ENCODE peak calls at places on chromosomes 1 and 21, in ten cellular contexts. A is gastrocnemius medialis, V is bronchial epithelial cell, Q is NB4, I is GM20000, W is GM13977, Y is mesothelial cell of epicardium, C is cardiac fibroblast, H is AG10803, G is nephron progenitor cell. N is an unnamed sample.

GRCh38 chr1:37486680-37487618 is 12.6 kb downstream of the ZC3H12A start:
- DNase-seq in A (peak; percentile 90), V (peak; percentile 71), Q (peak; percentile 89), I (peak; percentile 81), W (peak; percentile 76), Y (peak; percentile 88), C (peak; percentile 84), H (peak; percentile 79), G (peak; percentile 89), N (peak; percentile 59)

GRCh38 chr1:30856260-30856790 is 52.2 kb downstream of the SDC3 start:
- DNase-seq in A (no peak), V (no peak), Q (no peak), I (no peak), W (no peak), Y (no peak), C (peak; percentile 29), H (peak; percentile 30), G (peak; percentile 28), N (no peak)

GRCh38 chr21:46111857-46112730 is 14.2 kb downstream of the COL6A2 start:
- DNase-seq in A (peak; percentile 8), V (no peak), Q (no peak), I (no peak), W (no peak), Y (peak; percentile 31), C (no peak), H (no peak), G (no peak), N (no peak)

GRCh38 chr21:32004281-32004680 is 131.5 kb downstream of the HUNK start:
- DNase-seq in A (no peak), V (no peak), Q (peak; percentile 12), I (no peak), W (no peak), Y (no peak), C (no peak), H (peak; percentile 33), G (no peak), N (no peak)

GRCh38 chr1:198380275-198380674 is 160.2 kb downstream of the ATP6V1G3 start:
- DNase-seq in A (no peak), V (no peak), Q (no peak), I (no peak), W (no peak), Y (no peak), C (no peak), H (no peak), G (no peak), N (no peak)

GRCh38 chr1:91171906-91172305 is 150.1 kb upstream of the ZNF644 start:
- DNase-seq in A (no peak), V (no peak), Q (no peak), I (no peak), W (no peak), Y (no peak), C (no peak), H (no peak), G (no peak), N (no peak)

GRCh38 chr1:228814091-228814610 is 78.9 kb downstream of the RHOU start:
- DNase-seq in A (no peak), V (no peak), Q (no peak), I (no peak), W (no peak), Y (no peak), C (no peak), H (no peak), G (no peak), N (no peak)

GRCh38 chr1:160416369-160416768 is 16.0 kb downstream of the VANGL2 start:
- DNase-seq in A (no peak), V (peak; percentile 60), Q (peak; percentile 39), I (no peak), W (no peak), Y (no peak), C (peak; percentile 53), H (peak; percentile 22), G (no peak), N (peak; percentile 49)

GRCh38 chr1:95034506-95034905 is 38.2 kb downstream of the ALG14 start:
- DNase-seq in A (no peak), V (no peak), Q (no peak), I (no peak), W (no peak), Y (no peak), C (no peak), H (no peak), G (no peak), N (no peak)

GRCh38 chr1:65939636-65940035 is 146.9 kb downstream of the PDE4B start:
- DNase-seq in A (no peak), V (peak; percentile 38), Q (peak; percentile 77), I (no peak), W (no peak), Y (no peak), C (peak; percentile 29), H (peak; percentile 24), G (no peak), N (no peak)

GRCh38 chr1:1752671-1753606 is 25.3 kb downstream of the NADK start:
- DNase-seq in A (peak; percentile 75), V (no peak), Q (no peak), I (no peak), W (peak; percentile 31), Y (no peak), C (no peak), H (no peak), G (no peak), N (no peak)
- TF ChIP-seq CTCF in A (peak; percentile 60), V (no peak), Q (no peak), I (no peak), W (no peak), Y (no peak), C (no peak), H (no peak), G (no peak), N (no peak)

GRCh38 chr1:32126770-32127169 is 18.9 kb downstream of the KPNA6 start:
- DNase-seq in A (no peak), V (no peak), Q (no peak), I (no peak), W (no peak), Y (no peak), C (no peak), H (no peak), G (no peak), N (no peak)

GRCh38 chr1:32128479-32128878 is 20.6 kb downstream of the KPNA6 start:
- DNase-seq in A (no peak), V (no peak), Q (no peak), I (no peak), W (no peak), Y (no peak), C (no peak), H (no peak), G (no peak), N (no peak)

GRCh38 chr1:32125313-32125712 is 17.5 kb downstream of the KPNA6 start:
- DNase-seq in A (no peak), V (no peak), Q (no peak), I (no peak), W (no peak), Y (no peak), C (no peak), H (no peak), G (no peak), N (no peak)

GRCh38 chr1:32128971-32129370 is 21.1 kb downstream of the KPNA6 start:
- DNase-seq in A (no peak), V (no peak), Q (peak; percentile 16), I (no peak), W (no peak), Y (no peak), C (no peak), H (no peak), G (no peak), N (no peak)

GRCh38 chr1:32127780-32128179 is 19.9 kb downstream of the KPNA6 start:
- DNase-seq in A (no peak), V (no peak), Q (no peak), I (no peak), W (no peak), Y (no peak), C (no peak), H (no peak), G (no peak), N (no peak)
- TF ChIP-seq CTCF in A (no peak), V (no peak), Q (no peak), I (no peak), W (no peak), Y (peak; percentile 28), C (peak; percentile 7), H (no peak), G (no peak), N (peak; percentile 38)

GRCh38 chr21:33980276-33980916 is 64.8 kb upstream of the ATP5PO start:
- DNase-seq in A (no peak), V (peak; percentile 10), Q (peak; percentile 87), I (no peak), W (no peak), Y (no peak), C (no peak), H (no peak), G (no peak), N (no peak)
- TF ChIP-seq CTCF in A (no peak), V (no peak), Q (no peak), I (no peak), W (no peak), Y (no peak), C (no peak), H (no peak), G (no peak), N (no peak)

GRCh38 chr21:42079939-42080787 is 9.0 kb downstream of the UMODL1 start:
- DNase-seq in A (no peak), V (no peak), Q (peak; percentile 79), I (no peak), W (no peak), Y (no peak), C (peak; percentile 21), H (no peak), G (no peak), N (no peak)

GRCh38 chr21:42073140-42074099 is 2.3 kb downstream of the UMODL1 start:
- DNase-seq in A (no peak), V (peak; percentile 10), Q (peak; percentile 22), I (no peak), W (no peak), Y (no peak), C (no peak), H (no peak), G (no peak), N (no peak)

GRCh38 chr21:42079008-42079938 is 8.2 kb downstream of the UMODL1 start:
- DNase-seq in A (no peak), V (peak; percentile 67), Q (no peak), I (no peak), W (no peak), Y (no peak), C (no peak), H (no peak), G (no peak), N (no peak)

GRCh38 chr21:42071146-42071737 is at the start of gene UMODL1:
- DNase-seq in A (no peak), V (no peak), Q (no peak), I (no peak), W (no peak), Y (no peak), C (no peak), H (no peak), G (no peak), N (no peak)

DNA sequence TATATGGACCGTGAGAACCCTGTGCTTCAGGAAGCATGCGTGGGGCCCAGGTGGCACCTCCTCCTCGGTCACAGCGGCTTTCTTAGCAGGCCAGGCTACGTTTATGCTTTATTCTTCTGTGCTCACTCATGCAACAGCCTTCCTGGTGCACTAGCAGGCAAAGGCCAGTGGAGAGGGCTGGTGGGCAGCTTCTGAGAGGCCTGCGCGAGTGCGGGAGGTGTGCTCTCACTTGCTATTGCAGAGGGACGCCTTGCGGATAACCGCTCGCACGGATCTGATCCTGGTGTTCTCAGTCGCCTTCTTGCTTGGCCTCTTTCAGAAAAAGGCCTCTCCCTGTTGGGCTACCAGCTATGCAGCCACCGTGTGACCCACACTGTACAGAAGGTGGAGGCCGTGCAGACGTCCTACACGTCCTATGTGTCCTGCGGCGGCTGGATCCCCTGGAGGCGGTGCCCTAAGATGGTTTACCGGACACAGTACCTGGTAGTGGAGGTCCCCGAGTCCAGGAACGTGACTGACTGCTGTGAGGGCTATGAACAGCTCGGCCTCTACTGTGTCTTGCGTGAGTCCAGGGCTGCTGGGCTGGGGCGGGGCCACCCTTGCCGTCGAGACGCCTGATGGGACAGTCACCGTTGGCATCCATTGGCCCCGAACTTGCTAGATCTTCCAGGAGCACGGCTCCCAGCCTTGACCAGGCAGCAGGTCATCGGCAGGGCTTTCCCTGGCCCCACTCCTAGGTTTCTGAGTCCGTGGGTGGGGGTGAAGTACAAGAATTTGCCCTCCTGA is 4.8 kb downstream of the UMODL1 start:
- DNase-seq in A (no peak), V (no peak), Q (no peak), I (no peak), W (no peak), Y (no peak), C (no peak), H (no peak), G (no peak), N (no peak)
- TF ChIP-seq CTCF in A (no peak), V (no peak), Q (no peak), I (no peak), W (no peak), Y (no peak), C (no peak), H (no peak), G (no peak), N (no peak)